ENCODE peak calls at places on chromosomes 12 and 14, in four cellular contexts. U, G, I and O are unnamed samples.

GRCh38 chr14:69101331-69101826 is 51.5 kb downstream of the DCAF5 start:
- DNase-seq in U (peak; percentile 28), G (no peak), I (no peak), O (no peak)

GRCh38 chr14:80624581-80624980 is 317.0 kb downstream of the CEP128 start:
- DNase-seq in U (no peak), G (no peak), I (no peak), O (no peak)

GRCh38 chr14:65331652-65332051 is 80.9 kb upstream of the FUT8 start:
- DNase-seq in U (no peak), G (no peak), I (no peak), O (no peak)

GRCh38 chr12:116043673-116044072 is 233.8 kb downstream of the MED13L start:
- DNase-seq in U (no peak), G (no peak), I (no peak), O (no peak)

GRCh38 chr14:103185051-103186027 is 62.1 kb downstream of the TNFAIP2 start:
- DNase-seq in U (peak; percentile 27), G (no peak), I (peak; percentile 27), O (no peak)

GRCh38 chr12:18439541-18439940 is 178.2 kb downstream of the PIK3C2G start:
- DNase-seq in U (no peak), G (no peak), I (no peak), O (no peak)

GRCh38 chr14:102853703-102854396 is 68.6 kb upstream of the AMN start:
- DNase-seq in U (no peak), G (no peak), I (no peak), O (no peak)

GRCh38 chr14:92729632-92730358 is 18.6 kb downstream of the LGMN start:
- DNase-seq in U (no peak), G (no peak), I (no peak), O (no peak)

GRCh38 chr12:50050410-50051280 is 6.8 kb upstream of the ASIC1 start:
- DNase-seq in U (peak; percentile 99), G (no peak), I (peak; percentile 46), O (no peak)

GRCh38 chr14:39034481-39035296 is 68.3 kb downstream of the SEC23A start:
- DNase-seq in U (peak; percentile 6), G (no peak), I (peak; percentile 66), O (no peak)

GRCh38 chr12:103748002-103748401 is 93.0 kb downstream of the NT5DC3 start:
- DNase-seq in U (no peak), G (no peak), I (no peak), O (no peak)

GRCh38 chr14:103031956-103032355 is 25.4 kb downstream of the CDC42BPB start:
- DNase-seq in U (no peak), G (no peak), I (no peak), O (no peak)

GRCh38 chr12:54221402-54221984 is 32.7 kb upstream of the SMUG1 start:
- DNase-seq in U (no peak), G (no peak), I (no peak), O (no peak)

GRCh38 chr14:34365309-34365915 is 96.6 kb downstream of the SPTSSA start:
- DNase-seq in U (no peak), G (no peak), I (peak; percentile 59), O (no peak)

GRCh38 chr12:122090759-122091535 is 12.4 kb downstream of the MLXIP start:
- DNase-seq in U (no peak), G (no peak), I (no peak), O (no peak)

GRCh38 chr14:70018713-70019201 is 139.5 kb downstream of the SMOC1 start:
- DNase-seq in U (no peak), G (no peak), I (no peak), O (no peak)

GRCh38 chr12:91640021-91640420 is 457.4 kb upstream of the DCN start:
- DNase-seq in U (no peak), G (no peak), I (no peak), O (no peak)

GRCh38 chr12:42282301-42282700 is 43.6 kb downstream of the ZCRB1 start:
- DNase-seq in U (no peak), G (no peak), I (peak; percentile 6), O (no peak)

GRCh38 chr12:75208851-75209781 is 523 bp downstream of the KCNC2 start:
- DNase-seq in U (no peak), G (no peak), I (no peak), O (no peak)

GRCh38 chr14:77375164-77375950 is 1.5 kb downstream of the TMED8 start:
- DNase-seq in U (no peak), G (no peak), I (no peak), O (no peak)

GRCh38 chr14:24132061-24132685 is 1.7 kb downstream of the FITM1 start:
- DNase-seq in U (no peak), G (no peak), I (no peak), O (no peak)

GRCh38 chr12:18556081-18556645 is 181.6 kb downstream of the PLCZ1 start:
- DNase-seq in U (no peak), G (no peak), I (no peak), O (no peak)

GRCh38 chr14:68932219-68932618 is 46.9 kb downstream of the ACTN1 start:
- DNase-seq in U (no peak), G (no peak), I (no peak), O (no peak)

GRCh38 chr12:6584293-6584692 is 16.2 kb upstream of the NOP2 start:
- DNase-seq in U (no peak), G (no peak), I (no peak), O (no peak)

GRCh38 chr12:27979145-27979544 is 6.6 kb upstream of the PTHLH start:
- DNase-seq in U (no peak), G (no peak), I (no peak), O (no peak)

GRCh38 chr12:34399631-34400422 is 377.5 kb downstream of the ALG10 start:
- DNase-seq in U (peak; percentile 1), G (no peak), I (no peak), O (no peak)

GRCh38 chr14:103849151-103850013 is 2.0 kb upstream of the PPP1R13B start:
- DNase-seq in U (no peak), G (no peak), I (peak; percentile 51), O (no peak)

GRCh38 chr14:96409701-96410100 is 17.8 kb downstream of the AK7 start:
- DNase-seq in U (no peak), G (no peak), I (peak; percentile 62), O (no peak)

GRCh38 chr12:31578632-31579031 is 12.3 kb downstream of the DENND5B start:
- DNase-seq in U (no peak), G (no peak), I (no peak), O (no peak)

GRCh38 chr14:88660056-88660455 is 97.2 kb downstream of the ZC3H14 start:
- DNase-seq in U (no peak), G (no peak), I (peak; percentile 27), O (no peak)

GRCh38 chr12:32091696-32092095 is 15.0 kb upstream of the BICD1 start:
- DNase-seq in U (no peak), G (no peak), I (no peak), O (no peak)

GRCh38 chr14:33229269-33229924 is 290.7 kb downstream of the NPAS3 start:
- DNase-seq in U (no peak), G (no peak), I (no peak), O (no peak)

GRCh38 chr12:88876867-88877266 is 296.6 kb upstream of the KITLG start:
- DNase-seq in U (no peak), G (no peak), I (no peak), O (no peak)

GRCh38 chr12:106774808-106775524 is 484 bp downstream of the RIC8B start:
- DNase-seq in U (no peak), G (peak; percentile 25), I (no peak), O (peak; percentile 23)
- TF ChIP-seq TAF1 in U (no peak), G (no peak), I (no peak), O (no peak)

DNA sequence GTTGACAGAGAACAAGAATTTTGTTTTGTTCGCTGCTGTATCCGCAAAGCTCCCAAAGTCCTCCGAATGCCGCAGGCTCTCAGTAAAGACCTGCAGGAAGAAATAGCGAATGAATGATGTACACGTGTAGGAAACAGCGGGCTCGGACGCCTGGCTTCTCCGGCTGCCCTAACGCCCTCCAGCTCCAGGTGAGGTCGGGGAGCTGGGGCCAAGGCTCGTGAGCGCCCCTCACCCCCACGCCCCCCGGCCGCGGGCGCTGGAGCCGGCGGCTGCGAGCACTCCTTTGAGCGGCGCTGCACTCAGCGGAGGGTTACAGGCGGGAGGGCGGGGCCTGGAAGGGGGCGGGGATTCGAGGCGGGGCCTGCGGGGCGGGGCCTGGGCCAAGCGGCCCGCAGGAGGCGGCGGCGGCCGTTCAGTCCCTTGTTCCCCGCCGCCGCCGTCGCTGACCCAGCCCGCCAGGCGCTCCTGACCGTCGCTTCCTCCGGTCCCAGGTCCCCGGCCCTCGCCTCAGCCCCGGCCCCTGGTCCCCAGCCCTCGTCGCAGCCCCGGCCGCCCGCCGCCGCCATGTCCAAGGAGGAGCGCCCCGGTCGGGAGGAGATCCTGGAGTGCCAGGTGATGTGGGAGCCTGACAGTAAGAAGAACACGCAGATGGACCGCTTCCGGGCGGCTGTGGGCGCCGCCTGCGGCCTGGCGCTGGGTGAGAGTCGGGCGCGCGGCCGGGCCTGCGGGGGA is at the start of gene AACS:
- DNase-seq in U (peak; percentile 97), G (peak; percentile 96), I (peak; percentile 49), O (peak; percentile 95)
- TF ChIP-seq POLR2A in U (peak; percentile 58), G (no peak), I (peak; percentile 82), O (peak; percentile 67)

DNA sequence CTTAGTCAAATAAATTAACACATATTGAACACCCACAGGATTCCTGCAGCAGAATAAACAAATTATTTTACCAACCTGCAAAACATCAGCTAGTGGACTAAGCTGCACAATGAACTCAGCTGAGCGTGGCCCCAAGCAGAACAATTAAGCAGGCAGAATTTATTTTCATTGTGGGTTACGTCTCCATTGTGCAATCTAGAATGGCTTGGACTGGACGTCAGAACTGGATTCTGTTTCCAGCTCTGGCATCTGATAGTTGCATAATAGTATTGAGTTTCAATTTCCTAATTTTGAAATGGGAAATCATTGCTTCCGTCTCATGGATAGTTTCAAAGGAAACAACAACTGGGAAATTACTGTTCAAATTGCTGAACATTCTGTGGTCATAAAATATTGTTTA is 35.5 kb upstream of the RERG start:
- DNase-seq in U (no peak), G (no peak), I (no peak), O (no peak)
- TF ChIP-seq POLR2AphosphoS5 in U (no peak), G (no peak), I (no peak), O (no peak)

GRCh38 chr12:1947081-1947480 is 28.6 kb upstream of the CACNA2D4 start:
- DNase-seq in U (no peak), G (no peak), I (no peak), O (no peak)

GRCh38 chr12:1949771-1950470 is 31.5 kb upstream of the CACNA2D4 start:
- DNase-seq in U (no peak), G (no peak), I (no peak), O (no peak)

GRCh38 chr12:1946311-1946710 is 27.9 kb upstream of the CACNA2D4 start:
- DNase-seq in U (no peak), G (no peak), I (no peak), O (no peak)

DNA sequence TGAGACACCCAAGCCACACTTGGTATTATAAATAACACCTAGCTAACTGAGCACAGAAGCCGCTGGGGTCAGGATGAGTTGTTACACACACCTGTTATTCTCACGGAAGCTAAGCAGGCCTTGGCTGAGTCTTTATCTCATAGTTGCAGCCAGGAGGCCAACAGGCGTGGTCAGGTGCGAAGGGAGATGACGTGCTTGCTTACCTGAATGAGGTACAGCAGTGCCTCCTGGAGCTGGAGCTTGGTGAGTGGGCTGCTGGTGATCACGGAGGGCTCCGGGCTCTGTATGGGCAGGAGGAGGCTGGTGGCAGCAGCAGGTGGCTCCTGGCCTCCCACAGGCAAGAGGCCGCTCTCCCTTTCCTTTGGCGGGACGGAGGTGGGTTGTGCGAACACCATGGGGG is 30.4 kb upstream of the CACNA2D4 start:
- DNase-seq in U (no peak), G (no peak), I (no peak), O (no peak)
- TF ChIP-seq TAF1 in U (no peak), G (no peak), I (no peak), O (no peak)